ENCODE peak calls at places on chromosomes 13 and 19, in four cellular contexts. J is GM13976, Z is NCI-H345, S is activated T-cell treated with anti-CD3 and anti-CD28 coated beads for 1 hour. X is an unnamed sample.

GRCh38 chr19:45200614-45201013 is 22.0 kb downstream of the BLOC1S3 start:
- DNase-seq in J (no peak), Z (peak; percentile 3), S (no peak), X (no peak)

GRCh38 chr13:35157143-35157755 is 215.2 kb downstream of the NBEA start:
- DNase-seq in J (peak; percentile 34), Z (peak; percentile 57), S (no peak), X (no peak)

GRCh38 chr13:82655518-82655855 is 1226.8 kb downstream of the SLITRK1 start:
- DNase-seq in J (no peak), Z (no peak), S (no peak), X (no peak)

GRCh38 chr19:39810424-39810823 is 23.5 kb downstream of the DYRK1B start:
- DNase-seq in J (no peak), Z (no peak), S (no peak), X (no peak)

GRCh38 chr19:3699071-3699740 is 1.1 kb downstream of the PIP5K1C start:
- DNase-seq in J (peak; percentile 68), Z (no peak), S (no peak), X (peak; percentile 62)

GRCh38 chr19:52651956-52652355 is 13.8 kb upstream of the ZNF83 start:
- DNase-seq in J (no peak), Z (no peak), S (no peak), X (no peak)

GRCh38 chr13:52999093-52999696 is 29.4 kb upstream of the OLFM4 start:
- DNase-seq in J (no peak), Z (no peak), S (no peak), X (no peak)

GRCh38 chr19:30302076-30302475 is 70.1 kb upstream of the ZNF536 start:
- DNase-seq in J (no peak), Z (no peak), S (no peak), X (no peak)

GRCh38 chr19:12668937-12669271 is 2.3 kb downstream of the WDR83 start:
- DNase-seq in J (peak; percentile 67), Z (peak; percentile 15), S (peak; percentile 45), X (peak; percentile 80)

GRCh38 chr19:15860522-15860921 is 37.4 kb downstream of the CYP4F2 start:
- DNase-seq in J (no peak), Z (no peak), S (no peak), X (no peak)

GRCh38 chr19:47002106-47002766 is 17.4 kb upstream of the NPAS1 start:
- DNase-seq in J (no peak), Z (no peak), S (no peak), X (no peak)

GRCh38 chr13:94419304-94419943 is 60.1 kb downstream of the DCT start:
- DNase-seq in J (no peak), Z (no peak), S (no peak), X (no peak)

GRCh38 chr13:43304449-43304848 is 281.1 kb downstream of the DNAJC15 start:
- DNase-seq in J (no peak), Z (no peak), S (no peak), X (no peak)

GRCh38 chr13:47455581-47455980 is 545.5 kb downstream of the SUCLA2 start:
- DNase-seq in J (no peak), Z (no peak), S (no peak), X (no peak)

GRCh38 chr19:53813996-53814395 is 10.1 kb downstream of the NLRP12 start:
- DNase-seq in J (no peak), Z (no peak), S (no peak), X (no peak)

X was measured in psoas muscle.